ENCODE peak calls at places on chromosomes 1 and 21, in six cellular contexts. One of them, this sample, is unnamed.

GRCh38 chr1:201501812-201502510 is 5.0 kb downstream of the CSRP1 start:
- DNase-seq in pancreas: no peak
- DNase-seq in stomach: no peak
- DNase-seq in foreskin keratinocyte: no peak
- DNase-seq in tibial artery: no peak
- DNase-seq in OCI-LY7: no peak
- DNase-seq in this sample: no peak

GRCh38 chr21:29470397-29470796 is 171.7 kb downstream of the BACH1 start:
- DNase-seq in pancreas: no peak
- DNase-seq in stomach: no peak
- DNase-seq in foreskin keratinocyte: no peak
- DNase-seq in tibial artery: no peak
- DNase-seq in OCI-LY7: no peak
- DNase-seq in this sample: no peak

GRCh38 chr1:159171688-159172501 is 480 bp downstream of the CADM3 start:
- DNase-seq in pancreas: no peak
- DNase-seq in stomach: no peak
- DNase-seq in foreskin keratinocyte: no peak
- DNase-seq in tibial artery: no peak
- DNase-seq in OCI-LY7: no peak
- DNase-seq in this sample: no peak

GRCh38 chr1:86774305-86775304 is 70.2 kb downstream of the SH3GLB1 start:
- DNase-seq in pancreas: peak; percentile 66
- DNase-seq in stomach: peak; percentile 41
- DNase-seq in foreskin keratinocyte: peak; percentile 69
- DNase-seq in tibial artery: peak; percentile 77
- DNase-seq in OCI-LY7: peak; percentile 93
- DNase-seq in this sample: peak; percentile 71

GRCh38 chr1:36156329-36157114 is 562 bp downstream of the MAP7D1 start:
- DNase-seq in pancreas: peak; percentile 79
- DNase-seq in stomach: peak; percentile 61
- DNase-seq in foreskin keratinocyte: no peak
- DNase-seq in tibial artery: peak; percentile 85
- DNase-seq in OCI-LY7: peak; percentile 68
- DNase-seq in this sample: peak; percentile 81

GRCh38 chr1:29974345-29974744 is 738.0 kb downstream of the PTPRU start:
- DNase-seq in pancreas: no peak
- DNase-seq in stomach: no peak
- DNase-seq in foreskin keratinocyte: peak; percentile 94
- DNase-seq in tibial artery: no peak
- DNase-seq in OCI-LY7: no peak
- DNase-seq in this sample: no peak

GRCh38 chr1:116352349-116352813 is 20.7 kb upstream of the ATP1A1 start:
- DNase-seq in pancreas: no peak
- DNase-seq in stomach: no peak
- DNase-seq in foreskin keratinocyte: no peak
- DNase-seq in tibial artery: no peak
- DNase-seq in OCI-LY7: no peak
- DNase-seq in this sample: no peak

GRCh38 chr1:175388286-175388685 is 195.7 kb upstream of the KIAA0040 start:
- DNase-seq in pancreas: no peak
- DNase-seq in stomach: no peak
- DNase-seq in foreskin keratinocyte: no peak
- DNase-seq in tibial artery: no peak
- DNase-seq in OCI-LY7: no peak
- DNase-seq in this sample: no peak

GRCh38 chr1:161706483-161707347 is at the start of gene FCRLA:
- DNase-seq in pancreas: no peak
- DNase-seq in stomach: no peak
- DNase-seq in foreskin keratinocyte: peak; percentile 95
- DNase-seq in tibial artery: no peak
- DNase-seq in OCI-LY7: peak; percentile 94
- DNase-seq in this sample: no peak

GRCh38 chr1:58824753-58825389 is 41.0 kb upstream of the JUN start:
- DNase-seq in pancreas: peak; percentile 76
- DNase-seq in stomach: peak; percentile 91
- DNase-seq in foreskin keratinocyte: no peak
- DNase-seq in tibial artery: no peak
- DNase-seq in OCI-LY7: no peak
- DNase-seq in this sample: peak; percentile 40

GRCh38 chr1:173572465-173572864 is 30.4 kb downstream of the SLC9C2 start:
- DNase-seq in pancreas: no peak
- DNase-seq in stomach: no peak
- DNase-seq in foreskin keratinocyte: no peak
- DNase-seq in tibial artery: no peak
- DNase-seq in OCI-LY7: no peak
- DNase-seq in this sample: no peak

GRCh38 chr21:21297211-21297610 is 299.0 kb downstream of the NCAM2 start:
- DNase-seq in pancreas: no peak
- DNase-seq in stomach: no peak
- DNase-seq in foreskin keratinocyte: no peak
- DNase-seq in tibial artery: no peak
- DNase-seq in OCI-LY7: no peak
- DNase-seq in this sample: no peak

GRCh38 chr21:21290751-21291150 is 292.5 kb downstream of the NCAM2 start:
- DNase-seq in pancreas: no peak
- DNase-seq in stomach: no peak
- DNase-seq in foreskin keratinocyte: no peak
- DNase-seq in tibial artery: no peak
- DNase-seq in OCI-LY7: no peak
- DNase-seq in this sample: no peak

GRCh38 chr21:21301013-21301412 is 302.8 kb downstream of the NCAM2 start:
- DNase-seq in pancreas: no peak
- DNase-seq in stomach: no peak
- DNase-seq in foreskin keratinocyte: no peak
- DNase-seq in tibial artery: no peak
- DNase-seq in OCI-LY7: no peak
- DNase-seq in this sample: no peak

GRCh38 chr21:21291883-21292569 is 293.8 kb downstream of the NCAM2 start:
- DNase-seq in pancreas: no peak
- DNase-seq in stomach: no peak
- DNase-seq in foreskin keratinocyte: no peak
- DNase-seq in tibial artery: no peak
- DNase-seq in OCI-LY7: no peak
- DNase-seq in this sample: no peak

DNA sequence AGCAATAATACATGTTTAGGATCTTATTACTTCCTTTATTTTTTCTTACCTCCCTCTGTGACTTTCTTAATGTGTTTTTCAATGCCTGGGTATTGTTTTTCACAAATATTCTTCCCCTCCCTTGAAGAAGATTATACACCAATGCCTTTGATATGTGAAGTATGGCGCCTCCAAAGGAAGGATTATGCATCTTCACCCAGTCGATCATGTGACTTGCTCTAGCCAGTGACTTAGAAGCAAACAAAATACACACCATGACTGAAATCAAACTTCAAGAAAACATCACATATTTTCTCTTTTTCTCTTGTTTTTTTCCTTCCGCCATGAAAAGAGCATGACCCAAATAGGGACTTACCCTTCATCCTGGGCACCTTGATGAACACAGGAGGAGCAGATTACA is 297.1 kb downstream of the NCAM2 start:
- DNase-seq in pancreas: no peak
- DNase-seq in stomach: no peak
- DNase-seq in foreskin keratinocyte: no peak
- DNase-seq in tibial artery: no peak
- DNase-seq in OCI-LY7: no peak
- DNase-seq in this sample: no peak
- TF ChIP-seq CTCF in pancreas: no peak
- TF ChIP-seq CTCF in stomach: no peak
- TF ChIP-seq CTCF in foreskin keratinocyte: no peak
- TF ChIP-seq CTCF in tibial artery: no peak
- TF ChIP-seq CTCF in OCI-LY7: peak; percentile 26
- TF ChIP-seq CTCF in this sample: no peak

GRCh38 chr1:94804442-94804837 is 15.7 kb upstream of the SLC44A3 start:
- DNase-seq in pancreas: no peak
- DNase-seq in stomach: no peak
- DNase-seq in foreskin keratinocyte: no peak
- DNase-seq in tibial artery: no peak
- DNase-seq in OCI-LY7: no peak
- DNase-seq in this sample: no peak
- H3K4me1 ChIP-seq in pancreas: peaks cover 16% of the 10 kb centered on the region
- H3K4me1 ChIP-seq in stomach: peaks cover 43% of the 10 kb centered on the region
- H3K4me1 ChIP-seq in foreskin keratinocyte: peaks cover 17% of the 10 kb centered on the region
- H3K4me1 ChIP-seq in tibial artery: peaks cover 8% of the 10 kb centered on the region
- H3K4me1 ChIP-seq in OCI-LY7: no peaks in the 10 kb centered on the region
- H3K4me1 ChIP-seq in this sample: peaks cover 3% of the 10 kb centered on the region

GRCh38 chr1:153550398-153550758 is 1.3 kb upstream of the S100A3 start:
- DNase-seq in pancreas: no peak
- DNase-seq in stomach: no peak
- DNase-seq in foreskin keratinocyte: no peak
- DNase-seq in tibial artery: no peak
- DNase-seq in OCI-LY7: no peak
- DNase-seq in this sample: no peak

GRCh38 chr1:153550827-153551512 is 1.9 kb upstream of the S100A3 start:
- DNase-seq in pancreas: no peak
- DNase-seq in stomach: no peak
- DNase-seq in foreskin keratinocyte: no peak
- DNase-seq in tibial artery: peak; percentile 61
- DNase-seq in OCI-LY7: no peak
- DNase-seq in this sample: no peak

GRCh38 chr1:153547560-153548551 is 1.2 kb downstream of the S100A3 start:
- DNase-seq in pancreas: no peak
- DNase-seq in stomach: no peak
- DNase-seq in foreskin keratinocyte: no peak
- DNase-seq in tibial artery: peak; percentile 62
- DNase-seq in OCI-LY7: no peak
- DNase-seq in this sample: no peak

GRCh38 chr1:153549741-153550397 is 811 bp upstream of the S100A3 start:
- DNase-seq in pancreas: no peak
- DNase-seq in stomach: no peak
- DNase-seq in foreskin keratinocyte: no peak
- DNase-seq in tibial artery: peak; percentile 63
- DNase-seq in OCI-LY7: no peak
- DNase-seq in this sample: no peak

GRCh38 chr1:153548722-153549695 is at the start of gene S100A3:
- DNase-seq in pancreas: peak; percentile 38
- DNase-seq in stomach: peak; percentile 35
- DNase-seq in foreskin keratinocyte: no peak
- DNase-seq in tibial artery: peak; percentile 95
- DNase-seq in OCI-LY7: no peak
- DNase-seq in this sample: peak; percentile 83
- TF ChIP-seq CTCF in pancreas: no peak
- TF ChIP-seq CTCF in stomach: no peak
- TF ChIP-seq CTCF in foreskin keratinocyte: peak; percentile 56
- TF ChIP-seq CTCF in tibial artery: peak; percentile 38
- TF ChIP-seq CTCF in OCI-LY7: no peak
- TF ChIP-seq CTCF in this sample: peak; percentile 17

GRCh38 chr1:10515627-10516026 is 40.9 kb downstream of the PEX14 start:
- DNase-seq in pancreas: no peak
- DNase-seq in stomach: no peak
- DNase-seq in foreskin keratinocyte: peak; percentile 15
- DNase-seq in tibial artery: no peak
- DNase-seq in OCI-LY7: no peak
- DNase-seq in this sample: no peak

GRCh38 chr1:10519016-10519417 is 44.3 kb downstream of the PEX14 start:
- DNase-seq in pancreas: no peak
- DNase-seq in stomach: peak; percentile 62
- DNase-seq in foreskin keratinocyte: no peak
- DNase-seq in tibial artery: no peak
- DNase-seq in OCI-LY7: no peak
- DNase-seq in this sample: no peak

GRCh38 chr1:10516925-10517676 is 42.4 kb downstream of the PEX14 start:
- DNase-seq in pancreas: no peak
- DNase-seq in stomach: no peak
- DNase-seq in foreskin keratinocyte: no peak
- DNase-seq in tibial artery: no peak
- DNase-seq in OCI-LY7: no peak
- DNase-seq in this sample: no peak

GRCh38 chr1:10516244-10516643 is 41.5 kb downstream of the PEX14 start:
- DNase-seq in pancreas: no peak
- DNase-seq in stomach: no peak
- DNase-seq in foreskin keratinocyte: no peak
- DNase-seq in tibial artery: no peak
- DNase-seq in OCI-LY7: no peak
- DNase-seq in this sample: no peak

GRCh38 chr1:10517677-10517982 is 42.9 kb downstream of the PEX14 start:
- DNase-seq in pancreas: no peak
- DNase-seq in stomach: no peak
- DNase-seq in foreskin keratinocyte: no peak
- DNase-seq in tibial artery: no peak
- DNase-seq in OCI-LY7: no peak
- DNase-seq in this sample: no peak
- H3K4me1 ChIP-seq in pancreas: peaks cover under 1% of the 10 kb centered on the region
- H3K4me1 ChIP-seq in stomach: peaks cover 88% of the 10 kb centered on the region
- H3K4me1 ChIP-seq in foreskin keratinocyte: peaks cover 21% of the 10 kb centered on the region
- H3K4me1 ChIP-seq in tibial artery: no peaks in the 10 kb centered on the region
- H3K4me1 ChIP-seq in OCI-LY7: no peaks in the 10 kb centered on the region
- H3K4me1 ChIP-seq in this sample: peaks cover 44% of the 10 kb centered on the region

GRCh38 chr1:156096640-156097391 is 14.6 kb upstream of the MEX3A start:
- DNase-seq in pancreas: peak; percentile 83
- DNase-seq in stomach: peak; percentile 92
- DNase-seq in foreskin keratinocyte: no peak
- DNase-seq in tibial artery: peak; percentile 96
- DNase-seq in OCI-LY7: peak; percentile 82
- DNase-seq in this sample: peak; percentile 93

GRCh38 chr1:156097499-156098178 is 15.4 kb upstream of the MEX3A start:
- DNase-seq in pancreas: no peak
- DNase-seq in stomach: no peak
- DNase-seq in foreskin keratinocyte: no peak
- DNase-seq in tibial artery: no peak
- DNase-seq in OCI-LY7: no peak
- DNase-seq in this sample: no peak

GRCh38 chr1:156098782-156099181 is 15.7 kb upstream of the LMNA start:
- DNase-seq in pancreas: no peak
- DNase-seq in stomach: no peak
- DNase-seq in foreskin keratinocyte: no peak
- DNase-seq in tibial artery: no peak
- DNase-seq in OCI-LY7: no peak
- DNase-seq in this sample: no peak

GRCh38 chr1:156099282-156099681 is 15.2 kb upstream of the LMNA start:
- DNase-seq in pancreas: no peak
- DNase-seq in stomach: no peak
- DNase-seq in foreskin keratinocyte: no peak
- DNase-seq in tibial artery: no peak
- DNase-seq in OCI-LY7: no peak
- DNase-seq in this sample: no peak

DNA sequence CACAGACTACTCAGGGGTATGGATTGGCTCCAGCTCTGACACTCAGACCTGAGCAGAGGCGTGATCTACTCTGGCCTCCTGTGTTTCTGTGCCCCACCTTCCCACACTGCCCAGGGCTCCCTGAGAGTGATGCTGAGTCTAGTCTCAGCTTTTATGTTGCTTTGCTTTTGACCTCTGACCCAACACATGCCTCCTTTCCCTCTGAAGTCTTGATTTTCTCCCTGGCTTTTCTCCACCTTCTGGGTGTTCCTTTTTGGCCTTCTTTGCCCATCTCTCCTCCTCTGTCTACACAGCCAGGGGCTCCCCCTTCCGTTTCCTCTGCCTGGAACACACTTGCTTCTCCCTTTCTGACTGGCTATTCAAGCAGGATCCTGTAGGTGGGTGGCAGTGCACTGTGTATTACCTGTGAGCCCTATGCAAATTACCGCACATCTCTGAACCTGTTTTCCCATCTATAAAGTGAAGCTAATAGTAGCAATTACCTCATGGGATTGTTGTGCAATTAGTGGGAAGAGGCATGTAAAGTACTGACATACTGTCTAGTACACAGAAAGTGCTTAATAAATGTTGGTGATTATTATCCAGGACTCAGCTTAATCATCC is 13.7 kb upstream of the MEX3A start:
- DNase-seq in pancreas: no peak
- DNase-seq in stomach: no peak
- DNase-seq in foreskin keratinocyte: peak; percentile 82
- DNase-seq in tibial artery: no peak
- DNase-seq in OCI-LY7: no peak
- DNase-seq in this sample: no peak
- TF ChIP-seq CTCF in pancreas: no peak
- TF ChIP-seq CTCF in stomach: no peak
- TF ChIP-seq CTCF in foreskin keratinocyte: peak; percentile 1
- TF ChIP-seq CTCF in tibial artery: no peak
- TF ChIP-seq CTCF in OCI-LY7: no peak
- TF ChIP-seq CTCF in this sample: no peak

This sample was measured in heart right ventricle.